ENCODE peak calls at places on chromosomes 4 and X, in nine cellular contexts. One of them, this sample, is unnamed.

GRCh38 chr4:54539500-54540029 is 118.2 kb upstream of the KIT start:
- DNase-seq in NCI-H1694: peak; percentile 20
- DNase-seq in left cardiac atrium: peak; percentile 70
- DNase-seq in aorta: peak; percentile 68
- DNase-seq in CD14-positive monocyte: no peak
- DNase-seq in iPS-NIHi11: peak; percentile 79
- DNase-seq in foreskin fibroblast: peak; percentile 86
- DNase-seq in brain microvascular endothelial cell: peak; percentile 45
- DNase-seq in neural crest cell: peak; percentile 69
- DNase-seq in this sample: no peak

GRCh38 chr4:8580321-8581093 is at the start of gene GPR78:
- DNase-seq in NCI-H1694: no peak
- DNase-seq in left cardiac atrium: peak; percentile 74
- DNase-seq in aorta: peak; percentile 69
- DNase-seq in CD14-positive monocyte: no peak
- DNase-seq in iPS-NIHi11: peak; percentile 98
- DNase-seq in foreskin fibroblast: peak; percentile 65
- DNase-seq in brain microvascular endothelial cell: peak; percentile 37
- DNase-seq in neural crest cell: peak; percentile 85
- DNase-seq in this sample: no peak

GRCh38 chr4:113243312-113243711 is 193.9 kb downstream of the ANK2 start:
- DNase-seq in NCI-H1694: no peak
- DNase-seq in left cardiac atrium: no peak
- DNase-seq in aorta: no peak
- DNase-seq in CD14-positive monocyte: no peak
- DNase-seq in iPS-NIHi11: no peak
- DNase-seq in foreskin fibroblast: no peak
- DNase-seq in brain microvascular endothelial cell: no peak
- DNase-seq in neural crest cell: no peak
- DNase-seq in this sample: no peak

GRCh38 chrX:79270401-79270800 is 96.7 kb downstream of the ITM2A start:
- DNase-seq in NCI-H1694: no peak
- DNase-seq in left cardiac atrium: peak; percentile 27
- DNase-seq in aorta: peak; percentile 52
- DNase-seq in CD14-positive monocyte: peak; percentile 41
- DNase-seq in iPS-NIHi11: peak; percentile 21
- DNase-seq in foreskin fibroblast: peak; percentile 75
- DNase-seq in brain microvascular endothelial cell: no peak
- DNase-seq in neural crest cell: no peak
- DNase-seq in this sample: no peak

GRCh38 chr4:4260185-4260751 is 12.2 kb upstream of the TMEM128 start:
- DNase-seq in NCI-H1694: peak; percentile 43
- DNase-seq in left cardiac atrium: no peak
- DNase-seq in aorta: no peak
- DNase-seq in CD14-positive monocyte: no peak
- DNase-seq in iPS-NIHi11: peak; percentile 52
- DNase-seq in foreskin fibroblast: peak; percentile 71
- DNase-seq in brain microvascular endothelial cell: peak; percentile 35
- DNase-seq in neural crest cell: no peak
- DNase-seq in this sample: no peak

GRCh38 chr4:785332-786073 is 40.4 kb downstream of the CPLX1 start:
- DNase-seq in NCI-H1694: no peak
- DNase-seq in left cardiac atrium: no peak
- DNase-seq in aorta: peak; percentile 49
- DNase-seq in CD14-positive monocyte: no peak
- DNase-seq in iPS-NIHi11: peak; percentile 2
- DNase-seq in foreskin fibroblast: no peak
- DNase-seq in brain microvascular endothelial cell: no peak
- DNase-seq in neural crest cell: no peak
- DNase-seq in this sample: no peak

GRCh38 chrX:19373034-19373891 is 29.5 kb downstream of the PDHA1 start:
- DNase-seq in NCI-H1694: no peak
- DNase-seq in left cardiac atrium: no peak
- DNase-seq in aorta: no peak
- DNase-seq in CD14-positive monocyte: no peak
- DNase-seq in iPS-NIHi11: peak; percentile 56
- DNase-seq in foreskin fibroblast: no peak
- DNase-seq in brain microvascular endothelial cell: no peak
- DNase-seq in neural crest cell: no peak
- DNase-seq in this sample: no peak

GRCh38 chr4:41656572-41657301 is 91.8 kb downstream of the PHOX2B start:
- DNase-seq in NCI-H1694: no peak
- DNase-seq in left cardiac atrium: peak; percentile 40
- DNase-seq in aorta: no peak
- DNase-seq in CD14-positive monocyte: no peak
- DNase-seq in iPS-NIHi11: no peak
- DNase-seq in foreskin fibroblast: no peak
- DNase-seq in brain microvascular endothelial cell: no peak
- DNase-seq in neural crest cell: no peak
- DNase-seq in this sample: no peak

GRCh38 chrX:120463241-120463640 is 5.9 kb downstream of the LAMP2 start:
- DNase-seq in NCI-H1694: no peak
- DNase-seq in left cardiac atrium: no peak
- DNase-seq in aorta: no peak
- DNase-seq in CD14-positive monocyte: no peak
- DNase-seq in iPS-NIHi11: no peak
- DNase-seq in foreskin fibroblast: peak; percentile 57
- DNase-seq in brain microvascular endothelial cell: no peak
- DNase-seq in neural crest cell: no peak
- DNase-seq in this sample: no peak

GRCh38 chr4:128859887-128860774 is 50.6 kb downstream of the JADE1 start:
- DNase-seq in NCI-H1694: no peak
- DNase-seq in left cardiac atrium: no peak
- DNase-seq in aorta: no peak
- DNase-seq in CD14-positive monocyte: no peak
- DNase-seq in iPS-NIHi11: no peak
- DNase-seq in foreskin fibroblast: peak; percentile 86
- DNase-seq in brain microvascular endothelial cell: no peak
- DNase-seq in neural crest cell: no peak
- DNase-seq in this sample: no peak

GRCh38 chr4:6529021-6529420 is 46.0 kb upstream of the MAN2B2 start:
- DNase-seq in NCI-H1694: no peak
- DNase-seq in left cardiac atrium: no peak
- DNase-seq in aorta: no peak
- DNase-seq in CD14-positive monocyte: no peak
- DNase-seq in iPS-NIHi11: no peak
- DNase-seq in foreskin fibroblast: no peak
- DNase-seq in brain microvascular endothelial cell: no peak
- DNase-seq in neural crest cell: no peak
- DNase-seq in this sample: no peak

GRCh38 chr4:104625706-104626105 is 131.0 kb upstream of the CXXC4 start:
- DNase-seq in NCI-H1694: no peak
- DNase-seq in left cardiac atrium: no peak
- DNase-seq in aorta: no peak
- DNase-seq in CD14-positive monocyte: no peak
- DNase-seq in iPS-NIHi11: no peak
- DNase-seq in foreskin fibroblast: no peak
- DNase-seq in brain microvascular endothelial cell: no peak
- DNase-seq in neural crest cell: no peak
- DNase-seq in this sample: no peak

GRCh38 chr4:156295676-156296075 is 342.0 kb upstream of the CTSO start:
- DNase-seq in NCI-H1694: no peak
- DNase-seq in left cardiac atrium: no peak
- DNase-seq in aorta: no peak
- DNase-seq in CD14-positive monocyte: no peak
- DNase-seq in iPS-NIHi11: no peak
- DNase-seq in foreskin fibroblast: peak; percentile 40
- DNase-seq in brain microvascular endothelial cell: no peak
- DNase-seq in neural crest cell: no peak
- DNase-seq in this sample: no peak

GRCh38 chrX:121479406-121479805 is 432.0 kb downstream of the GLUD2 start:
- DNase-seq in NCI-H1694: no peak
- DNase-seq in left cardiac atrium: no peak
- DNase-seq in aorta: no peak
- DNase-seq in CD14-positive monocyte: no peak
- DNase-seq in iPS-NIHi11: no peak
- DNase-seq in foreskin fibroblast: peak; percentile 29
- DNase-seq in brain microvascular endothelial cell: peak; percentile 0
- DNase-seq in neural crest cell: no peak
- DNase-seq in this sample: no peak

This sample was measured in SIG-M5.